ENCODE peak calls at places on chromosomes 12 and 14, in nine cellular contexts. L is psoas muscle, M is posterior cingulate gyrus, T is left ventricle myocardium inferior, Y is tibial nerve, I is T follicular helper cell, P is RPMI8226, N is Caco-2, J is NCI-H1092 treated with DMSO at 0.1 percent for 48 hours. B is an unnamed sample.

GRCh38 chr14:104722938-104723650 is 935 bp upstream of the ADSS1 start:
- DNase-seq in T (no peak), Y (no peak), N (no peak), J (no peak), L (no peak), P (no peak), M (no peak), I (no peak), B (no peak)

GRCh38 chr14:89283327-89284060 is 133.5 kb downstream of the FOXN3 start:
- DNase-seq in M (no peak), I (no peak), N (no peak), Y (no peak), J (no peak), T (no peak), P (no peak), L (no peak), B (no peak)

GRCh38 chr12:50677858-50678257 is 86.0 kb upstream of the ATF1 start:
- DNase-seq in P (no peak), N (no peak), Y (peak), J (no peak), T (no peak), L (no peak), M (no peak), I (no peak), B (no peak)

GRCh38 chr14:66233571-66233970 is 252.6 kb upstream of the CCDC196 start:
- DNase-seq in Y (no peak), J (peak), N (peak), M (no peak), P (no peak), T (no peak), L (no peak), I (no peak), B (no peak)

GRCh38 chr14:67240168-67240932 is 885 bp upstream of the PALS1 start:
- DNase-seq in I (peak), L (peak), M (peak), P (peak), J (peak), N (peak), T (peak), Y (peak), B (peak)

GRCh38 chr14:35331605-35332516 is 39.7 kb downstream of the PSMA6 start:
- DNase-seq in L (no peak), N (peak), J (no peak), Y (no peak), M (no peak), I (no peak), T (no peak), P (no peak), B (no peak)

GRCh38 chr14:88533203-88533602 is 21.6 kb downstream of the PTPN21 start:
- DNase-seq in M (no peak), L (no peak), N (no peak), J (no peak), P (no peak), T (no peak), Y (no peak), I (no peak), B (no peak)

GRCh38 chr14:35366048-35366428 is 38.5 kb downstream of the NFKBIA start:
- DNase-seq in T (no peak), M (no peak), P (no peak), N (no peak), I (no peak), L (peak), Y (no peak), J (no peak), B (no peak)

GRCh38 chr14:34824826-34825225 is 50.3 kb downstream of the BAZ1A start:
- DNase-seq in N (no peak), T (no peak), I (no peak), Y (no peak), L (no peak), M (no peak), P (no peak), J (no peak), B (no peak)

B was measured in Ammon's horn.